ENCODE peak calls at places on chromosomes 12 and 14, in eight cellular contexts. Z, L, N, C, X, M, Y and V are unnamed samples.

GRCh38 chr12:106428379-106428778 is 70.8 kb downstream of the POLR3B start:
- DNase-seq in X (peak), Z (no peak), L (no peak), N (no peak), Y (no peak), C (no peak), M (no peak), V (peak)

GRCh38 chr12:51393676-51394545 is 2.7 kb upstream of the GALNT6 start:
- DNase-seq in X (peak), Z (peak), Y (peak), M (no peak), L (no peak), N (no peak), C (no peak), V (peak)

GRCh38 chr12:122880668-122881067 is 15.3 kb downstream of the VPS37B start:
- DNase-seq in Z (peak), N (peak), M (no peak), X (peak), C (no peak), Y (no peak), L (no peak), V (no peak)

GRCh38 chr14:102939820-102940561 is 17.5 kb downstream of the AMN start:
- DNase-seq in X (no peak), M (peak), C (no peak), L (no peak), N (no peak), Z (no peak), Y (no peak), V (no peak)

GRCh38 chr12:9760699-9761406 is at the start of gene CD69:
- DNase-seq in N (peak), C (no peak), L (no peak), Y (no peak), Z (no peak), M (no peak), X (no peak), V (no peak)

GRCh38 chr14:51370758-51371386 is 130.8 kb downstream of the TMX1 start:
- DNase-seq in N (no peak), L (no peak), X (peak), M (no peak), C (no peak), Y (no peak), Z (no peak), V (no peak)

GRCh38 chr12:66312189-66312588 is 9.9 kb downstream of the HELB start:
- DNase-seq in L (no peak), C (no peak), Z (no peak), Y (no peak), M (no peak), N (no peak), X (no peak), V (no peak)

GRCh38 chr12:123131291-123131831 is 19.5 kb downstream of the PITPNM2 start:
- DNase-seq in C (no peak), Y (peak), Z (no peak), M (no peak), X (no peak), N (no peak), L (no peak), V (no peak)

GRCh38 chr12:95224202-95225170 is 6.9 kb downstream of the VEZT start:
- DNase-seq in Z (peak), C (no peak), L (no peak), X (peak), Y (peak), N (no peak), M (no peak), V (no peak)

GRCh38 chr12:116734156-116734768 is 3.6 kb downstream of the SPRING1 start:
- DNase-seq in L (no peak), Z (no peak), C (no peak), N (no peak), Y (no peak), M (no peak), X (no peak), V (no peak)

GRCh38 chr14:61080591-61081010 is 99.6 kb downstream of the SLC38A6 start:
- DNase-seq in L (no peak), Z (peak), X (peak), C (no peak), Y (no peak), N (no peak), M (no peak), V (peak)

GRCh38 chr12:60451457-60451856 is 855.6 kb downstream of the SLC16A7 start:
- DNase-seq in N (no peak), Y (no peak), C (no peak), M (no peak), Z (no peak), L (no peak), X (no peak), V (no peak)

GRCh38 chr12:12528361-12529092 is 34.1 kb downstream of the DUSP16 start:
- DNase-seq in C (no peak), X (no peak), Y (no peak), M (no peak), Z (no peak), N (no peak), L (no peak), V (no peak)

GRCh38 chr14:28661171-28661772 is 105.3 kb upstream of the FOXG1 start:
- DNase-seq in N (peak), L (no peak), X (peak), Y (peak), Z (peak), M (no peak), C (no peak), V (peak)

GRCh38 chr14:90487031-90487430 is 90.2 kb downstream of the CALM1 start:
- DNase-seq in C (peak), M (no peak), X (no peak), N (no peak), L (no peak), Z (no peak), Y (no peak), V (no peak)

GRCh38 chr14:101181717-101182313 is 278.3 kb upstream of the RTL1 start:
- DNase-seq in X (no peak), C (peak), Y (no peak), L (no peak), N (no peak), M (no peak), Z (no peak), V (no peak)

GRCh38 chr12:89280833-89281533 is 71.3 kb downstream of the DUSP6 start:
- DNase-seq in Z (no peak), X (peak), N (peak), C (no peak), M (no peak), Y (peak), L (no peak), V (no peak)

GRCh38 chr12:105092336-105092735 is 8.1 kb upstream of the ALDH1L2 start:
- DNase-seq in M (no peak), L (no peak), N (peak), X (no peak), Y (peak), C (no peak), Z (no peak), V (no peak)

DNA sequence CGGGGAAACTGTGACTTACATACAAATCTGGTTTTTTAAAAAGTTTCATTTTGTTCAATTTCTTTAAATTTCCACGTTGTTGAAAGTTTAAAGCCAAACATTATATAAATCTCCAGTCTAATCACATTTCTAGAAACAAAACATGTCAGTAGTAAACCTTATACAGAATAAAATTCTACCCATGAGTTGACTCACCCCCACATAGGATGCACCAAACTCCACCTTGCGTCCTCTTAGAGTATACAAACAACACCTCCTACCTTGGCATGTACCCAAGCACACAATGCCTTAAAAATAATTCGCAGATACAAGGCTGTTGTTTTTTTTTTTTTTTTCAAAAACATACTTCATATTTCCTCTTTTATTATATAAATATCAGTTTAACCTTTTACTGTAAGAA is 3.4 kb downstream of the FBXL14 start:
- DNase-seq in Z (no peak), M (no peak), C (no peak), N (peak), X (peak), L (no peak), Y (peak), V (no peak)
- TF ChIP-seq CTCF in Z (no peak), M (no peak), C (no peak), N (peak), X (peak), L (no peak), Y (peak), V (no peak)

GRCh38 chr14:74979442-74980397 is 23.0 kb upstream of the EIF2B2 start:
- DNase-seq in N (peak), C (peak), X (no peak), L (no peak), Y (peak), Z (peak), M (no peak), V (no peak)
- TF ChIP-seq CTCF in N (no peak), C (peak), X (no peak), L (no peak), Y (peak), Z (peak), M (no peak), V (peak)

DNA sequence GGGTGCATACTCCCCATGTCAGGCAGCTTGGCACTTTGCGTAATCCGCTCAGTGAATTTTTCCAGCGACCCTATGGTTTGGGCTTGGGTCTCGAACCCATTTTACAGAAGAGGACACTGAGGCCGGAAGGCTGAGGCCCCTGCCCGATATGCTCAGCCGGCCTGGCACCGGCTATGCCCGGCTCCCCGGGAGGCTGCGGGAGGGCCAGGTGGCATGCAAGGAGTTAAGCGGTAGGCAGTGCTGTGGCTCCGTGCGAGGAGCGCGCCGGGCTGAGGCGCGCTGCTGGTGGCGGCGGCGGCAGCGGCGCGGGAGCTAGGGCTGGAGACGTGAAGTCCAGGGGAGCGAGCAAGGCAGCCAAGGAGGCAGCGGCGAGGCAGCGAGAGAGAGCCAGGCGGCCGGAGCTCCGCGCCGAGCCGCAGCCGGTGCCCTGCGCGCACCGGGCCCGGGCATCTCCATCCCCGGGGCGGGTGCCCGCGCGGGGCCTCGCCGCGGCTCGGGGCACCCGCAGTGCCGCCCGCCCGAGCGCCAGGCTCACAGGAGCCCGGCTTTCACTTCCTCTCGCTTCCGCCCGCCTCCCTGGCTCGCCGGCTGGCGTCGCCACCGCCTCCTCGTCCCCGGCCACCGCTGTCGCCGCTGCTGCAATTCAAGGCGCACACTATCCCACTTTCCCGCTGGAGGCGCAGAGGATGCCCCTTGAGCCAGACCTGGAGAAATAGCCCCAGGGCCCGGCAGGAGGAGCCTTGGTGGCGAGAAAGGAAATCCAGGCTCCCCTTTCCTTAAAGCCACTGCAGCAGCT is at the start of gene WSCD2:
- DNase-seq in Z (no peak), C (peak), L (peak), Y (peak), M (peak), N (peak), X (no peak), V (no peak)
- TF ChIP-seq CTCF in Z (no peak), C (peak), L (peak), Y (no peak), M (peak), N (peak), X (no peak), V (peak)

DNA sequence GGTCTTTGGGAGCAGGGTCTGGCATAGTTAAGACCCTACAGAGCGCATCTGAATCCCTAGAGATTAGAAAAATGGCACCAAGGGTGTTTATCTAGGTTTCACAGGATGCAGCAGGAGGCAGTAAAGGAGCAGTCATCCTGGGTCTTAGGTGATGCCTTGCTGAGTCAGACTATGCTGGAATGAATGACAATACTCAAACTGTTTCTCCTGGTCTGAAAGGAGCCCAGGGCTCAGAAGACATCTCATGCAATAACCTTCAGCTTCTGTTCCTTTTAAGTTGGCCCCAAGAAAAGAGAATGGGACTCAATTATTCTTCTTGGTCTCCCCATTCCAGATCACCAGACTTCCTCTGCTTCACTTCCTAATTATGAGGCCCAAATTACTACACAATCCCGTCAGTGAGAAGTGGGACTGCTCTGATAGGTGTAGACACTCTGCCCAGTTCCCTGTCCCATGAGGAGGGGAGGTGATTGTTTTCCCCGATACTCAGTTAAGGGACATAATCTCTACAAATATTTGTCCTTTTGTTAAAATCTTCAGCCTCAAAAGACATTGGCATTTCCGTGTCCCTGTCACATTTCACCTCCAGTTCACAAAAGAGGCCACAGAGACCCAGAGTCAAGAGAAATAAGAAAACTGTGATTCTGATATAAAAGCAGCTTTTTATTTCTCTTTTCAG is 14.8 kb upstream of the APOF start:
- DNase-seq in Y (peak), C (no peak), Z (peak), X (peak), L (peak), N (peak), M (no peak), V (no peak)
- TF ChIP-seq CTCF in Y (peak), C (no peak), Z (peak), X (peak), L (peak), N (no peak), M (no peak), V (no peak)